ENCODE peak calls at places on chromosomes 13 and 19, in eight cellular contexts. One of them, this sample, is unnamed.
A peak's percentile ranks its signal among the peaks of the same experiment; 100 is the strongest.

GRCh38 chr13:53004605-53005004 is 24.0 kb upstream of the OLFM4 start:
- DNase-seq in caudate nucleus: no peak
- DNase-seq in astrocyte of the spinal cord: no peak
- DNase-seq in GM13977: no peak
- DNase-seq in GM18507: no peak
- DNase-seq in right atrium auricular region: no peak
- DNase-seq in skeletal muscle cell: no peak
- DNase-seq in fibroblast of lung: no peak
- DNase-seq in this sample: no peak

GRCh38 chr19:53389591-53390377 is 5.2 kb upstream of the ZNF765 start:
- DNase-seq in caudate nucleus: peak; percentile 34
- DNase-seq in astrocyte of the spinal cord: no peak
- DNase-seq in GM13977: no peak
- DNase-seq in GM18507: no peak
- DNase-seq in right atrium auricular region: no peak
- DNase-seq in skeletal muscle cell: no peak
- DNase-seq in fibroblast of lung: no peak
- DNase-seq in this sample: no peak

GRCh38 chr13:79918620-79919019 is 422.3 kb downstream of the SPRY2 start:
- DNase-seq in caudate nucleus: no peak
- DNase-seq in astrocyte of the spinal cord: no peak
- DNase-seq in GM13977: no peak
- DNase-seq in GM18507: no peak
- DNase-seq in right atrium auricular region: no peak
- DNase-seq in skeletal muscle cell: no peak
- DNase-seq in fibroblast of lung: no peak
- DNase-seq in this sample: no peak

GRCh38 chr19:34186205-34186604 is 13.9 kb downstream of the LSM14A start:
- DNase-seq in caudate nucleus: no peak
- DNase-seq in astrocyte of the spinal cord: no peak
- DNase-seq in GM13977: no peak
- DNase-seq in GM18507: no peak
- DNase-seq in right atrium auricular region: no peak
- DNase-seq in skeletal muscle cell: no peak
- DNase-seq in fibroblast of lung: no peak
- DNase-seq in this sample: no peak

GRCh38 chr19:57389730-57390598 is at the start of gene ZNF548:
- DNase-seq in caudate nucleus: peak; percentile 99
- DNase-seq in astrocyte of the spinal cord: peak; percentile 99
- DNase-seq in GM13977: peak; percentile 91
- DNase-seq in GM18507: peak; percentile 71
- DNase-seq in right atrium auricular region: peak; percentile 99
- DNase-seq in skeletal muscle cell: peak; percentile 98
- DNase-seq in fibroblast of lung: peak; percentile 99
- DNase-seq in this sample: peak; percentile 98

GRCh38 chr19:49911381-49912145 is 14.9 kb upstream of the IL4I1 start:
- DNase-seq in caudate nucleus: peak; percentile 16
- DNase-seq in astrocyte of the spinal cord: no peak
- DNase-seq in GM13977: peak; percentile 86
- DNase-seq in GM18507: no peak
- DNase-seq in right atrium auricular region: no peak
- DNase-seq in skeletal muscle cell: no peak
- DNase-seq in fibroblast of lung: no peak
- DNase-seq in this sample: no peak

GRCh38 chr13:97125810-97126738 is 96.1 kb upstream of the MBNL2 start:
- DNase-seq in caudate nucleus: peak; percentile 85
- DNase-seq in astrocyte of the spinal cord: peak; percentile 48
- DNase-seq in GM13977: peak; percentile 58
- DNase-seq in GM18507: peak; percentile 39
- DNase-seq in right atrium auricular region: no peak
- DNase-seq in skeletal muscle cell: peak; percentile 52
- DNase-seq in fibroblast of lung: peak; percentile 79
- DNase-seq in this sample: no peak

GRCh38 chr19:13334801-13335481 is 171.3 kb downstream of the CACNA1A start:
- DNase-seq in caudate nucleus: no peak
- DNase-seq in astrocyte of the spinal cord: no peak
- DNase-seq in GM13977: no peak
- DNase-seq in GM18507: no peak
- DNase-seq in right atrium auricular region: no peak
- DNase-seq in skeletal muscle cell: no peak
- DNase-seq in fibroblast of lung: no peak
- DNase-seq in this sample: no peak

GRCh38 chr13:37492741-37493514 is 105.6 kb downstream of the POSTN start:
- DNase-seq in caudate nucleus: no peak
- DNase-seq in astrocyte of the spinal cord: peak; percentile 87
- DNase-seq in GM13977: no peak
- DNase-seq in GM18507: no peak
- DNase-seq in right atrium auricular region: no peak
- DNase-seq in skeletal muscle cell: peak; percentile 85
- DNase-seq in fibroblast of lung: peak; percentile 98
- DNase-seq in this sample: no peak

GRCh38 chr13:41577437-41577836 is 120.1 kb downstream of the RGCC start:
- DNase-seq in caudate nucleus: no peak
- DNase-seq in astrocyte of the spinal cord: no peak
- DNase-seq in GM13977: no peak
- DNase-seq in GM18507: no peak
- DNase-seq in right atrium auricular region: peak; percentile 82
- DNase-seq in skeletal muscle cell: peak; percentile 52
- DNase-seq in fibroblast of lung: no peak
- DNase-seq in this sample: no peak

GRCh38 chr13:40672310-40673060 is 6.0 kb upstream of the FOXO1 start:
- DNase-seq in caudate nucleus: peak; percentile 22
- DNase-seq in astrocyte of the spinal cord: peak; percentile 74
- DNase-seq in GM13977: no peak
- DNase-seq in GM18507: no peak
- DNase-seq in right atrium auricular region: no peak
- DNase-seq in skeletal muscle cell: no peak
- DNase-seq in fibroblast of lung: peak; percentile 84
- DNase-seq in this sample: no peak

GRCh38 chr19:46670874-46671273 is 9.9 kb upstream of the DACT3 start:
- DNase-seq in caudate nucleus: no peak
- DNase-seq in astrocyte of the spinal cord: no peak
- DNase-seq in GM13977: no peak
- DNase-seq in GM18507: no peak
- DNase-seq in right atrium auricular region: no peak
- DNase-seq in skeletal muscle cell: no peak
- DNase-seq in fibroblast of lung: peak; percentile 62
- DNase-seq in this sample: no peak

GRCh38 chr19:20611866-20612265 is 46.3 kb upstream of the ZNF737 start:
- DNase-seq in caudate nucleus: no peak
- DNase-seq in astrocyte of the spinal cord: no peak
- DNase-seq in GM13977: no peak
- DNase-seq in GM18507: no peak
- DNase-seq in right atrium auricular region: no peak
- DNase-seq in skeletal muscle cell: no peak
- DNase-seq in fibroblast of lung: no peak
- DNase-seq in this sample: no peak

GRCh38 chr13:25864116-25864515 is 187.7 kb downstream of the SHISA2 start:
- DNase-seq in caudate nucleus: no peak
- DNase-seq in astrocyte of the spinal cord: no peak
- DNase-seq in GM13977: no peak
- DNase-seq in GM18507: no peak
- DNase-seq in right atrium auricular region: no peak
- DNase-seq in skeletal muscle cell: no peak
- DNase-seq in fibroblast of lung: no peak
- DNase-seq in this sample: no peak

GRCh38 chr13:35926859-35927530 is 204.2 kb downstream of the DCLK1 start:
- DNase-seq in caudate nucleus: no peak
- DNase-seq in astrocyte of the spinal cord: no peak
- DNase-seq in GM13977: no peak
- DNase-seq in GM18507: no peak
- DNase-seq in right atrium auricular region: no peak
- DNase-seq in skeletal muscle cell: no peak
- DNase-seq in fibroblast of lung: peak; percentile 14
- DNase-seq in this sample: no peak

GRCh38 chr19:42345191-42345812 is 19.9 kb downstream of the MEGF8 start:
- DNase-seq in caudate nucleus: no peak
- DNase-seq in astrocyte of the spinal cord: no peak
- DNase-seq in GM13977: no peak
- DNase-seq in GM18507: no peak
- DNase-seq in right atrium auricular region: no peak
- DNase-seq in skeletal muscle cell: peak; percentile 43
- DNase-seq in fibroblast of lung: no peak
- DNase-seq in this sample: no peak

GRCh38 chr13:37716796-37717195 is 118.2 kb upstream of the POSTN start:
- DNase-seq in caudate nucleus: no peak
- DNase-seq in astrocyte of the spinal cord: peak; percentile 33
- DNase-seq in GM13977: no peak
- DNase-seq in GM18507: no peak
- DNase-seq in right atrium auricular region: no peak
- DNase-seq in skeletal muscle cell: no peak
- DNase-seq in fibroblast of lung: no peak
- DNase-seq in this sample: no peak

GRCh38 chr13:51557875-51558604 is 26.2 kb upstream of the WDFY2 start:
- DNase-seq in caudate nucleus: peak; percentile 19
- DNase-seq in astrocyte of the spinal cord: peak; percentile 75
- DNase-seq in GM13977: no peak
- DNase-seq in GM18507: no peak
- DNase-seq in right atrium auricular region: no peak
- DNase-seq in skeletal muscle cell: peak; percentile 77
- DNase-seq in fibroblast of lung: peak; percentile 91
- DNase-seq in this sample: no peak

GRCh38 chr13:100230813-100231575 is 142.1 kb downstream of the PCCA start:
- DNase-seq in caudate nucleus: no peak
- DNase-seq in astrocyte of the spinal cord: no peak
- DNase-seq in GM13977: no peak
- DNase-seq in GM18507: no peak
- DNase-seq in right atrium auricular region: no peak
- DNase-seq in skeletal muscle cell: no peak
- DNase-seq in fibroblast of lung: no peak
- DNase-seq in this sample: no peak

GRCh38 chr19:23855676-23856075 is 59.0 kb upstream of the ZNF726 start:
- DNase-seq in caudate nucleus: no peak
- DNase-seq in astrocyte of the spinal cord: no peak
- DNase-seq in GM13977: no peak
- DNase-seq in GM18507: no peak
- DNase-seq in right atrium auricular region: no peak
- DNase-seq in skeletal muscle cell: no peak
- DNase-seq in fibroblast of lung: no peak
- DNase-seq in this sample: no peak

GRCh38 chr13:43567608-43568007 is 219.2 kb downstream of the ENOX1 start:
- DNase-seq in caudate nucleus: no peak
- DNase-seq in astrocyte of the spinal cord: no peak
- DNase-seq in GM13977: no peak
- DNase-seq in GM18507: no peak
- DNase-seq in right atrium auricular region: no peak
- DNase-seq in skeletal muscle cell: no peak
- DNase-seq in fibroblast of lung: peak; percentile 38
- DNase-seq in this sample: no peak

GRCh38 chr13:26558912-26559485 is 1.5 kb downstream of the WASF3 start:
- DNase-seq in caudate nucleus: no peak
- DNase-seq in astrocyte of the spinal cord: peak; percentile 5
- DNase-seq in GM13977: no peak
- DNase-seq in GM18507: no peak
- DNase-seq in right atrium auricular region: no peak
- DNase-seq in skeletal muscle cell: no peak
- DNase-seq in fibroblast of lung: no peak
- DNase-seq in this sample: no peak

GRCh38 chr19:15467734-15468214 is 3.4 kb upstream of the RASAL3 start:
- DNase-seq in caudate nucleus: no peak
- DNase-seq in astrocyte of the spinal cord: no peak
- DNase-seq in GM13977: no peak
- DNase-seq in GM18507: no peak
- DNase-seq in right atrium auricular region: no peak
- DNase-seq in skeletal muscle cell: no peak
- DNase-seq in fibroblast of lung: no peak
- DNase-seq in this sample: no peak

GRCh38 chr13:90320663-90321062 is 1026.8 kb upstream of the MIR17HG start:
- DNase-seq in caudate nucleus: no peak
- DNase-seq in astrocyte of the spinal cord: no peak
- DNase-seq in GM13977: no peak
- DNase-seq in GM18507: no peak
- DNase-seq in right atrium auricular region: no peak
- DNase-seq in skeletal muscle cell: no peak
- DNase-seq in fibroblast of lung: no peak
- DNase-seq in this sample: no peak

GRCh38 chr13:99982741-99983400 is 1.3 kb downstream of the ZIC2 start:
- DNase-seq in caudate nucleus: no peak
- DNase-seq in astrocyte of the spinal cord: no peak
- DNase-seq in GM13977: no peak
- DNase-seq in GM18507: no peak
- DNase-seq in right atrium auricular region: no peak
- DNase-seq in skeletal muscle cell: no peak
- DNase-seq in fibroblast of lung: no peak
- DNase-seq in this sample: no peak